ENCODE peak calls at places on chromosomes 5 and 9, in six cellular contexts. I, O, S, E, W and Q are unnamed samples.

GRCh38 chr5:1929108-1929991 is 46.6 kb upstream of the IRX4 start:
- DNase-seq in W (no peak), I (no peak), S (no peak), O (no peak), E (no peak), Q (no peak)

GRCh38 chr9:21001581-21001980 is 29.9 kb downstream of the HACD4 start:
- DNase-seq in S (no peak), E (no peak), W (no peak), I (no peak), O (no peak), Q (no peak)

GRCh38 chr5:7331083-7331482 is 64.9 kb upstream of the ADCY2 start:
- DNase-seq in O (no peak), S (no peak), E (no peak), W (peak; percentile 47), I (no peak), Q (no peak)

GRCh38 chr9:15430920-15431844 is 8.5 kb downstream of the SNAPC3 start:
- DNase-seq in S (no peak), I (no peak), E (peak; percentile 42), O (no peak), W (peak; percentile 14), Q (no peak)

GRCh38 chr5:179974946-179975712 is 67.4 kb upstream of the TBC1D9B start:
- DNase-seq in S (no peak), I (peak; percentile 46), E (peak; percentile 39), O (peak; percentile 33), W (peak; percentile 88), Q (no peak)

GRCh38 chr5:103245773-103246172 is 12.8 kb upstream of the MACIR start:
- DNase-seq in E (no peak), S (no peak), W (no peak), I (no peak), O (no peak), Q (no peak)

GRCh38 chr9:132994410-132995120 is 16.1 kb downstream of the GFI1B start:
- DNase-seq in E (peak; percentile 67), I (no peak), O (peak; percentile 70), S (no peak), W (peak; percentile 19), Q (peak; percentile 46)

GRCh38 chr9:133104718-133105460 is 16.2 kb downstream of the RALGDS start:
- DNase-seq in O (no peak), I (no peak), S (no peak), E (no peak), W (no peak), Q (no peak)

GRCh38 chr9:104725014-104725413 is 22.5 kb upstream of the NIPSNAP3A start:
- DNase-seq in W (no peak), O (no peak), S (no peak), I (no peak), E (no peak), Q (no peak)

GRCh38 chr5:67144183-67144639 is 52.4 kb downstream of the CD180 start:
- DNase-seq in S (no peak), O (no peak), I (no peak), E (peak; percentile 44), W (no peak), Q (no peak)

GRCh38 chr9:2745560-2746380 is 28.5 kb downstream of the KCNV2 start:
- DNase-seq in W (no peak), I (no peak), S (no peak), E (no peak), O (peak; percentile 20), Q (no peak)

GRCh38 chr5:163867324-163867723 is 361.9 kb downstream of the MAT2B start:
- DNase-seq in O (no peak), W (no peak), E (no peak), S (no peak), I (no peak), Q (no peak)

GRCh38 chr5:173672891-173673290 is 56.4 kb upstream of the BOD1 start:
- DNase-seq in E (no peak), O (no peak), S (no peak), W (no peak), I (no peak), Q (no peak)

GRCh38 chr9:10265102-10265708 is 347.6 kb downstream of the PTPRD start:
- DNase-seq in I (no peak), W (no peak), O (peak; percentile 20), E (peak; percentile 78), S (no peak), Q (no peak)

GRCh38 chr9:79757906-79758669 is 186.3 kb downstream of the TLE4 start:
- DNase-seq in S (no peak), O (peak; percentile 31), W (peak; percentile 25), E (no peak), I (no peak), Q (no peak)

GRCh38 chr9:109198736-109199384 is 31.8 kb upstream of the FRRS1L start:
- DNase-seq in E (no peak), W (peak; percentile 66), S (peak; percentile 26), I (no peak), O (peak; percentile 28), Q (no peak)

GRCh38 chr5:96794757-96795156 is 13.0 kb downstream of the ERAP1 start:
- DNase-seq in I (no peak), E (no peak), O (peak; percentile 71), W (no peak), S (no peak), Q (no peak)

GRCh38 chr5:112366987-112367386 is 52.1 kb downstream of the EPB41L4A start:
- DNase-seq in S (peak; percentile 26), I (no peak), O (peak; percentile 39), E (peak; percentile 43), W (peak; percentile 53), Q (no peak)
- H3K9me2 ChIP-seq in S (no peaks in the 10 kb centered on the region), I (no peaks in the 10 kb centered on the region), O (no peaks in the 10 kb centered on the region), E (no peaks in the 10 kb centered on the region), W (peaks cover 5% of the 10 kb centered on the region), Q (no peaks in the 10 kb centered on the region)

GRCh38 chr9:97768731-97769130 is 71.6 kb upstream of the XPA start:
- DNase-seq in E (no peak), I (no peak), S (no peak), O (no peak), W (no peak), Q (no peak)

GRCh38 chr9:97769208-97769607 is 72.1 kb upstream of the XPA start:
- DNase-seq in E (no peak), W (no peak), S (no peak), O (no peak), I (no peak), Q (no peak)

GRCh38 chr9:97772145-97772544 is 75.0 kb upstream of the XPA start:
- DNase-seq in S (no peak), E (no peak), O (no peak), W (no peak), I (no peak), Q (no peak)

GRCh38 chr9:97773091-97773490 is 76.0 kb upstream of the XPA start:
- DNase-seq in W (no peak), I (no peak), S (no peak), E (no peak), O (peak; percentile 43), Q (no peak)

GRCh38 chr9:97770808-97771372 is 73.8 kb upstream of the XPA start:
- DNase-seq in I (no peak), E (no peak), S (no peak), W (no peak), O (no peak), Q (no peak)
- TF ChIP-seq CTCF in I (no peak), E (no peak), S (no peak), W (no peak), O (no peak), Q (no peak)

DNA sequence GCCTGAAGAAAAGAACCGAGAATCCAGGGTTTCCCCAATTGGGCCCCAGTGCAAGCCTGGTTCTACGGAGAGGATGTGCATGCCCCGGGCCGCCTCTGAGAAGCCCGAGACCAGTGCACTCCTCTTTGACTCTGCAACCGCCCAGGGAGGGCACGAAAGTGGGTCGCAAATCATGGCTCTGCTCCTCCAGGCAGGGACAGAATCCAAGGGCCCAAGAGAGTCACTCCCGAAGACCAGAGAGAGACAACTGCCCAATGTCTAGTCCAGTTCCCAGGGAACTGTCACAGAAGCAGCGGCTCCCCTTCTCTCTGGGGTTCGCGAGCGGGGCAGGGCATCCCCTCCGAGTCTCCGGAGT is 107.8 kb downstream of the PSD2 start:
- DNase-seq in I (no peak), E (no peak), O (no peak), S (no peak), W (peak; percentile 24), Q (no peak)
- TF ChIP-seq EZH2 in I (no peak), E (no peak), O (no peak), S (no peak), W (peak; percentile 76), Q (no peak)

DNA sequence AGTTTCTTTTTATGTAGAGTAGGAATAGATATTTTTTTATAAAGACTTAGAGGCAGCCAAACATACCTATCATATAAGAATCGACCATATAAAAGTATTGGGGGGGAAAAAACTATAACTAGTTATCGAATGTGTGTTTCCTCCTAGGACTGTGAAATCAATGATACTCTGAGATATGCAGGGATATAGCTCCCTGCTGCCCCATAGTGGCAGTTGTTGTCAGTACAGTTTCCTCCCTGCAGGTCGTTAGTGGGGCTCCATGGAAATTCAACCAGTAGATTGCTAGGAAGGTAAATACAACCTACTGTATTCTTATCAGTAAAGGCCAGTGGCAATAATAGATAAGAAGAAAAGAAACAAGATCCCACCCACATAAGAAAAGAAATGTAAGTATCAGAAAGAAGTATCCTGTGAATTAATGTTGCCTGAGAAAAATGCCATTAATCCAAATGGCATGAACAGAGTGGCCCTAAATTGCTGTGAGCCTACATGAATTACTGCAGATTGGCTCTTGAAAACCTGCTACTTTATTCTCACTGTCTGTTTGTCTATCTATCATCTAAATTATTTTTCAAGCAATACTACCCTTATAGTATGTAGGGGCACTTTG is 136.9 kb upstream of the FBN2 start:
- DNase-seq in S (peak; percentile 50), I (peak; percentile 44), E (peak; percentile 55), W (peak; percentile 75), O (peak; percentile 84), Q (no peak)
- H3K9me2 ChIP-seq in S (no peaks in the 10 kb centered on the region), I (no peaks in the 10 kb centered on the region), E (no peaks in the 10 kb centered on the region), W (no peaks in the 10 kb centered on the region), O (no peaks in the 10 kb centered on the region), Q (no peaks in the 10 kb centered on the region)

DNA sequence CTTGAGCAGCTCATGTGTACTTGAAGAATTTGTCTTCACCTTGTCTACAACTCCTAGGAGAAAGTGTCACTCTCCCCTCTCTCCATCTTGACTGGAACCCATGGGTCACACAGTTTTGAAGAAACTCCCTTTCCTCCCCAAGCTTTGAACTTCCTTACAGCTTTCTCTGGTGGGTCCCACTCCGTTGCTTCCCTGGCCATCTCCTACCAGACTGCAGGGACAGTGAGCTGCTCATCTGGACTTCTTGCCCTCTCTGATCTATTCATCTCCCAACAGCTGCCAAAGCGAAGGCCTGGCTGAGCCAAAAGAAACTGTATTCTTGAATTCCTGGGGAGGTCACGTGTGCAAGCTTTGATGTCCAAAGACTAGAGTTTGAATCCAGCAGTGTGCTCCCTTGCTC is 22.7 kb upstream of the CXCL14 start:
- DNase-seq in O (no peak), I (no peak), E (no peak), W (no peak), S (no peak), Q (no peak)
- TF ChIP-seq CTCF in O (no peak), I (no peak), E (no peak), W (no peak), S (no peak), Q (no peak)